ENCODE peak calls at places on chromosomes 12 and 14, in eight cellular contexts. Q is AG04450; G is CD4-positive, alpha-beta memory T cell; A is cardiac muscle cell; K is CD8-positive, alpha-beta T cell; Z is body of pancreas; P is neural progenitor cell; X is heart right ventricle. F is an unnamed sample.

GRCh38 chr14:23151342-23151741 is 32.1 kb downstream of the SLC7A8 start:
- DNase-seq in Z (no peak), Q (no peak), X (no peak), K (no peak), G (no peak), P (no peak), A (no peak), F (no peak)

GRCh38 chr14:97781961-97782360 is 984.8 kb downstream of the VRK1 start:
- DNase-seq in Z (no peak), A (no peak), X (no peak), Q (no peak), G (no peak), K (no peak), P (no peak), F (no peak)

GRCh38 chr14:42633504-42634095 is 1026.9 kb downstream of the LRFN5 start:
- DNase-seq in P (no peak), K (no peak), X (no peak), Q (no peak), A (no peak), Z (no peak), G (no peak), F (no peak)

GRCh38 chr12:57864382-57864781 is 17.9 kb upstream of the CTDSP2 start:
- DNase-seq in Z (no peak), X (no peak), G (no peak), K (no peak), P (peak), Q (no peak), A (no peak), F (no peak)

GRCh38 chr12:6635856-6636521 is at the start of gene LPAR5:
- DNase-seq in Q (no peak), K (no peak), P (no peak), X (no peak), A (no peak), G (no peak), Z (no peak), F (no peak)

GRCh38 chr12:71046215-71046614 is 111.6 kb downstream of the TSPAN8 start:
- DNase-seq in Z (no peak), G (no peak), X (no peak), K (no peak), A (peak), P (no peak), Q (no peak), F (no peak)

GRCh38 chr12:78403681-78404080 is 460.9 kb upstream of the SYT1 start:
- DNase-seq in A (peak), Z (no peak), Q (no peak), K (no peak), P (no peak), G (no peak), X (no peak), F (no peak)

GRCh38 chr12:29088611-29089219 is 60.4 kb upstream of the FAR2 start:
- DNase-seq in P (no peak), G (peak), A (peak), Q (no peak), K (no peak), X (no peak), Z (no peak), F (no peak)

GRCh38 chr14:93044601-93045000 is 71.1 kb downstream of the ITPK1 start:
- DNase-seq in G (no peak), Z (no peak), Q (no peak), K (no peak), A (no peak), P (no peak), X (no peak), F (no peak)

GRCh38 chr12:109020750-109021380 is at the start of gene SVOP:
- DNase-seq in G (peak), Z (peak), A (peak), P (peak), K (no peak), X (peak), Q (peak), F (peak)

GRCh38 chr12:102824218-102824835 is 92.7 kb downstream of the PAH start:
- DNase-seq in Q (no peak), Z (peak), A (peak), X (peak), K (no peak), P (peak), G (no peak), F (no peak)

GRCh38 chr14:59427653-59428578 is 37.3 kb downstream of the GPR135 start:
- DNase-seq in P (no peak), Q (no peak), G (no peak), A (peak), Z (no peak), X (peak), K (no peak), F (peak)

GRCh38 chr12:65824314-65824563 is at the start of gene HMGA2:
- DNase-seq in X (no peak), Q (peak), A (no peak), Z (no peak), K (no peak), G (no peak), P (no peak), F (no peak)

GRCh38 chr12:56414401-56414800 is 34.8 kb downstream of the TIMELESS start:
- DNase-seq in X (no peak), K (no peak), P (no peak), Q (no peak), Z (no peak), A (no peak), G (no peak), F (no peak)

GRCh38 chr14:71758198-71758955 is 173.9 kb upstream of the RGS6 start:
- DNase-seq in A (no peak), K (no peak), X (no peak), P (no peak), Z (no peak), G (no peak), Q (no peak), F (no peak)

GRCh38 chr12:81797100-81797499 is 38.0 kb upstream of the PPFIA2 start:
- DNase-seq in Q (no peak), G (no peak), K (no peak), X (no peak), A (peak), P (peak), Z (no peak), F (no peak)

GRCh38 chr14:100535287-100536131 is 51.7 kb downstream of the BEGAIN start:
- DNase-seq in Z (peak), Q (no peak), X (peak), G (no peak), K (no peak), P (no peak), A (no peak), F (peak)

GRCh38 chr12:7723926-7724325 is 12.7 kb downstream of the DPPA3 start:
- DNase-seq in Z (no peak), G (no peak), P (no peak), Q (no peak), K (no peak), A (no peak), X (no peak), F (no peak)

GRCh38 chr12:80590085-80590484 is 117.3 kb upstream of the MYF6 start:
- DNase-seq in Q (peak), X (no peak), A (no peak), Z (no peak), P (no peak), K (no peak), G (no peak), F (no peak)

GRCh38 chr12:108267449-108267848 is 71.7 kb downstream of the CMKLR1 start:
- DNase-seq in P (no peak), Z (no peak), X (no peak), A (no peak), Q (no peak), K (no peak), G (no peak), F (no peak)

GRCh38 chr12:121803861-121804416 is at the start of gene SETD1B:
- DNase-seq in A (peak), X (peak), Q (no peak), G (peak), Z (peak), K (no peak), P (peak), F (no peak)

GRCh38 chr14:23428686-23429495 is 6.6 kb downstream of the MYH7 start:
- DNase-seq in Q (no peak), P (no peak), A (no peak), K (no peak), Z (no peak), G (no peak), X (no peak), F (no peak)

GRCh38 chr14:100438271-100438670 is 115.1 kb downstream of the SLC25A47 start:
- DNase-seq in Z (no peak), Q (no peak), A (no peak), K (no peak), G (no peak), P (no peak), X (no peak), F (no peak)

GRCh38 chr14:23284654-23285529 is 1.0 kb downstream of the HOMEZ start:
- DNase-seq in G (peak), P (no peak), Z (no peak), K (no peak), Q (no peak), A (peak), X (no peak), F (no peak)

GRCh38 chr12:91577586-91578539 is 395.2 kb upstream of the DCN start:
- DNase-seq in P (no peak), Z (no peak), Q (no peak), A (peak), K (no peak), G (peak), X (no peak), F (no peak)

GRCh38 chr12:116177017-116177416 is 100.5 kb downstream of the MED13L start:
- DNase-seq in A (no peak), Q (no peak), Z (no peak), K (no peak), P (no peak), X (no peak), G (no peak), F (no peak)

GRCh38 chr12:113242018-113242418 is 20.8 kb downstream of the TPCN1 start:
- DNase-seq in A (no peak), K (no peak), G (no peak), X (no peak), Q (no peak), Z (peak), P (no peak), F (no peak)

GRCh38 chr12:107200394-107200793 is 107.0 kb upstream of the CRY1 start:
- DNase-seq in K (no peak), A (peak), P (no peak), X (no peak), Z (no peak), Q (peak), G (no peak), F (no peak)

GRCh38 chr14:72565917-72566316 is 328.0 kb downstream of the DPF3 start:
- DNase-seq in K (no peak), A (no peak), X (no peak), Q (no peak), G (no peak), Z (no peak), P (peak), F (no peak)

GRCh38 chr12:109730306-109731145 is 16.9 kb downstream of the FAM222A start:
- DNase-seq in X (no peak), G (no peak), K (no peak), P (no peak), Z (peak), A (no peak), Q (no peak), F (no peak)

GRCh38 chr12:85955127-85955526 is 81.0 kb downstream of the NTS start:
- DNase-seq in P (no peak), G (no peak), A (peak), X (no peak), K (no peak), Q (no peak), Z (no peak), F (no peak)

GRCh38 chr12:570237-570925 is 92.9 kb downstream of the NINJ2 start:
- DNase-seq in Z (peak), A (peak), G (no peak), X (peak), Q (peak), P (peak), K (no peak), F (peak)
- H3K27ac ChIP-seq in Z (peak), A (no peak), G (peak), X (peak), Q (peak), P (no peak), K (no peak), F (peak)

DNA sequence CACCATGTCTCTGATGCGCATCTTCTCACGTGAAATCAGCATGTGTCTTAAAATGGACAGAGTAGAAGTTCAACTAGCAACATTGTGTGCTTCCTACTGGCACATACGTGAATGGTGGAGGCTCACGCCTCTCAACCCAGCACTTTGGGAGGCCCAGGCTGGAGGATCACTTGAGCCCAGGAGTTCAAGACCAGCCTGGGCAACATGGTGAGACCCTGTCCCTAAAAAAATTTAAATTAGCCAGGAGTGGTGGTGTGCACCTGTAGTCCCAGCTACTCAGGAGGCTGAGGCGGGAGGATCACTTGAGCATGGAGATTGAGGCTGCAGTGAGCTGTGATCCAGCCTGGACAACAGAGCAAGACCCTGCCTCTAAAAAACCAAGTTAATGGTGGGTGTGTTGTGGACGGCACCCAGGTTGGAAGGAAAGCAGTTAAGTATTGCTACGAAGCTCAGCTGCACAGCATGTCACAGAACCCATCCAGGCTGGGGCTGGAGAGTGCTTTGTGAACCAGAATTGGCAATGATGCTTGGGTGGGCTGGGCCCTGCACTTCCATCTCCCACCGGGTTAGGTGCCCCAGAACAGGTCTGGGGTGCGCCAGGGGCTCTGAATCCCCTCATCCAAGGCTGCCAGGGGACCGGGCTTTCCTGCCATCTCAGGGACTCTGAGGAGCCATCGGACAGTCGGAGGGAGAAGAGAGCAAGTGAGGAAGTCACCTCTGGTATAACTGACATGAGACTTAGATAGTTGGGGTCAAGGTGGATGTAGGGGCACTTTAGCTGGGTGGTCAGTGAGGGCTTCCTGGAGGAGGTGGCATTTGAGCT is 33.0 kb upstream of the ULK1 start:
- DNase-seq in A (no peak), K (no peak), P (no peak), Q (no peak), G (no peak), X (no peak), Z (no peak), F (no peak)
- H3K27ac ChIP-seq in A (no peak), K (no peak), P (no peak), Q (peak), G (no peak), X (no peak), Z (no peak), F (no peak)

GRCh38 chr12:53098982-53099651 is 1.6 kb downstream of the IGFBP6 start:
- DNase-seq in X (peak), G (peak), K (peak), A (peak), Q (peak), P (peak), Z (peak), F (peak)
- H3K27ac ChIP-seq in X (peak), G (no peak), K (no peak), A (no peak), Q (peak), P (no peak), Z (peak), F (peak)

GRCh38 chr12:76611533-76611932 is 52.0 kb upstream of the OSBPL8 start:
- DNase-seq in X (no peak), K (no peak), Z (no peak), A (peak), P (no peak), Q (peak), G (no peak), F (no peak)
- H3K27ac ChIP-seq in X (no peak), K (no peak), Z (no peak), A (no peak), P (no peak), Q (peak), G (no peak), F (no peak)

DNA sequence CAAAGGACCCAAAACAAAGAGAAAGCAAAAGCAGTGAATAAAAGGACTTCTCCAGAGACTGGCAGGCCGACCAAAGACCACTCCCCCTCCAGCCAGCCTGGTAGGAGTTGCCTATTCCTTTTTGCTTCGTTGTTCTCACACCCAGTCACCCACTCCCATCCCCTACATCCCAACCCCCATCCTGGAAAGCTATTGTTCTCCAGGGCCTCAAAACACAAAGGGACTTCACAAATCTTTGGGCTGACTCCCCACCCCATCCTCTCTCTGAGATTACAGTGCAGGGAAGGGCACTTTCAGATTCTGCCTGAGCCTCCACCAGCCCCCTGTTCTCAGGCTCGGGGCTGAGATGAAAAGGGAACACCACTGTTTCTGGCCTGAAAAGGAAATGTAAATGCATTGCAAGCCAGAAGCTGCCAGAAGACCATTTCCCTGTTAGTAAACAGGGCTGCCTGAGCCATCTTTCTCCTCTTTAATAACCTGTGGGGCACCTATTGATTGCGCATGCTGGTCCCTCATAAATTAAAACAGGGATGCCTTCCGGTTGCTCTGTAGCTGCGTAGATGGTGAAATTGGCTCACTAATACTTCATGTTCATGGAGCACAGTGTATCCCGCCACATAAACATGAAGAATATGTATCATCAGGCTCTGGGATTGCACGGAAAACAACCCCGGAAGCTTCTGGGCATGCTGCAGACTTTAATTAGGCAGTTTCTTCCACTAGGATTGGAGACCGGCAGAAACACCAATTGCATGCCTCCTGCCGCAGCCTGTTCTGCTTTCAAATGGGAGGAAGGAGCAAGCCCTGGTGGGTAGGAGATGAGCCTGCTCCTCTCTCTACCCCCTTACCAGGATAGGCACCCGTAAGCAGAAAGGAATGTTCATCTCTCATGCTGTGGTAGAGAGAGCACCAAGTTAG is 130.3 kb upstream of the FUT8 start:
- DNase-seq in G (peak), Z (no peak), Q (no peak), K (no peak), P (peak), A (peak), X (peak), F (no peak)
- H3K27ac ChIP-seq in G (peak), Z (no peak), Q (peak), K (peak), P (peak), A (no peak), X (no peak), F (no peak)

GRCh38 chr14:50036637-50037036 is 79.7 kb downstream of the VCPKMT start:
- DNase-seq in G (no peak), Z (no peak), A (no peak), K (no peak), X (no peak), P (no peak), Q (no peak), F (no peak)

GRCh38 chr14:50037837-50038236 is 78.5 kb downstream of the VCPKMT start:
- DNase-seq in K (no peak), X (peak), Z (no peak), P (no peak), A (peak), Q (no peak), G (no peak), F (no peak)

GRCh38 chr14:50036211-50036610 is 80.2 kb downstream of the VCPKMT start:
- DNase-seq in K (no peak), Q (no peak), X (no peak), P (no peak), Z (peak), G (no peak), A (no peak), F (no peak)

GRCh38 chr14:50038398-50039119 is 77.8 kb downstream of the VCPKMT start:
- DNase-seq in A (peak), P (no peak), Z (no peak), X (no peak), G (peak), Q (peak), K (no peak), F (no peak)

DNA sequence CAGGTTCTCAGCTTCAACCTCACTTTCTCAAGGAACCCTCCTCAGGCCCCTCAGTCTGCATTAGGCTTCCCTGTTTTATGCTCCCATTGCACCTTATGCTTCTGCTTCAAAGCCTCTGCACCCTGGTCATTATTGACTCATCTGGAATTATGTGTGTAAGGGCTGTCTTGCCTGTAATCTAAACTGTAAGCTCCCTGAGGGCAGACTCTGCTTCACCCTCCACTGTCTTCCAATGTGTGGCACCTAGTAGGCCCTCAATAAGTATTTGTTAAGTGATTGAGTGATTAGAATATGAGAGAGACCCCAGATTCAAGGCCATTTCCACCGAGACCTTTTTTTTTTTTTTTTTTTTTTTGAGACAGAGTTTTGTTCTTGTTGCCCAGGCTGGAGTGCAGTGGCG is 79.1 kb downstream of the VCPKMT start:
- DNase-seq in X (no peak), K (no peak), P (no peak), Q (no peak), G (no peak), Z (no peak), A (no peak), F (no peak)
- H3K27ac ChIP-seq in X (no peak), K (no peak), P (no peak), Q (no peak), G (no peak), Z (no peak), A (no peak), F (no peak)

DNA sequence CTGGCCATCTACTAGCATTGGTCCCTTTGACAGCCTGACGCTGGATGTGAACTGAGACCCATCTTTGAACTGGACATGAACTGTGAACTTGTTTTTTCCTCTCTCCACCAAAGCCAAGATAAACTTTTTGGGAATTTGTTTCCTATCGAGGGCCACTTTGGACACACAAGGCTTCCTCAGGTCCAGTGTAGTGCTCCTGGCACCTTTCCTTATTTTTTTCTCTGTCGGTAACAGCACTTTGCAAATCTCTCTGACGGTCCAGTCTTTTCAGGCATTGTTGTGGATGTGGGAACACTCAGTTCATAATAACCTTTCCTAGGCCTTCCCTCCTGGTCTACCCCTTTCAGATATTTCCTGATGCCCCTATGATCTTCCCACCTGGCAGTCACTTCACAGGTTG is 5.0 kb downstream of the KCNA1 start:
- DNase-seq in P (no peak), G (no peak), Z (no peak), A (no peak), Q (no peak), K (no peak), X (no peak), F (no peak)
- H3K27ac ChIP-seq in P (no peak), G (no peak), Z (no peak), A (no peak), Q (no peak), K (no peak), X (no peak), F (no peak)

DNA sequence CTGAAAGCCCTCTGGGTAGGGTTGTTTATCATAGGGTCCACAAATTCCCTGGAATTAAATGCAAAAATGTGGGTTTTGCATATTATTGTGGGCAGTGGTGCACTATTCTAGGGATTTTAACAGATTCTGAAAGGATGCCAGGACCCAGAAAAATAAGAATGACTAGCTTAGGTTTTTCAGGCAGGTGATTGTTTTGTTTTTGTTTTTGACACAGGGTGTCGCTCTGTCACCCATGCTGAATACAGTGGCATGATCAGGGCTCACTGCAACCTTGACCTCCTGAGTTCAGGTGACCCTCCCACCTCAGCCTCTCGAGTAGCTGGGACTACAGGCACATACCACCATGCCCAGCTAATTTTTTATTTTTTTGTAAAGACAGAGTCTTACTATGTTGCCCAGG is 19.2 kb downstream of the GALNT6 start:
- DNase-seq in X (no peak), G (no peak), A (no peak), Q (no peak), Z (no peak), P (no peak), K (no peak), F (no peak)
- H3K27ac ChIP-seq in X (no peak), G (no peak), A (peak), Q (peak), Z (peak), P (no peak), K (no peak), F (no peak)

F was measured in right atrium auricular region.